ENCODE peak calls at places on chromosomes 7 and 10, in six cellular contexts. One of them, this sample, is unnamed.
A peak's percentile ranks its signal among the peaks of the same experiment; 100 is the strongest.

GRCh38 chr10:63829020-63829419 is 307.8 kb downstream of the REEP3 start:
- DNase-seq in aorta: no peak
- DNase-seq in lung: no peak
- DNase-seq in stimulated activated CD4-positive, alpha-beta T cell treated with anti-CD3 and anti-CD28 coated beads, Interleukin-1b, Interleukin-23, amount 100 ng/mL, for 24 hours: no peak
- DNase-seq in fibroblast of lung: no peak
- DNase-seq in GM18507: no peak
- DNase-seq in this sample: no peak

GRCh38 chr7:116815041-116815440 is 47.3 kb upstream of the CAPZA2 start:
- DNase-seq in aorta: no peak
- DNase-seq in lung: no peak
- DNase-seq in stimulated activated CD4-positive, alpha-beta T cell treated with anti-CD3 and anti-CD28 coated beads, Interleukin-1b, Interleukin-23, amount 100 ng/mL, for 24 hours: no peak
- DNase-seq in fibroblast of lung: no peak
- DNase-seq in GM18507: no peak
- DNase-seq in this sample: no peak

GRCh38 chr7:124101173-124101768 is 68.4 kb upstream of the TMEM229A start:
- DNase-seq in aorta: no peak
- DNase-seq in lung: no peak
- DNase-seq in stimulated activated CD4-positive, alpha-beta T cell treated with anti-CD3 and anti-CD28 coated beads, Interleukin-1b, Interleukin-23, amount 100 ng/mL, for 24 hours: no peak
- DNase-seq in fibroblast of lung: peak; percentile 49
- DNase-seq in GM18507: no peak
- DNase-seq in this sample: no peak

GRCh38 chr10:326894-327635 is 191.8 kb downstream of the ZMYND11 start:
- DNase-seq in aorta: no peak
- DNase-seq in lung: no peak
- DNase-seq in stimulated activated CD4-positive, alpha-beta T cell treated with anti-CD3 and anti-CD28 coated beads, Interleukin-1b, Interleukin-23, amount 100 ng/mL, for 24 hours: no peak
- DNase-seq in fibroblast of lung: no peak
- DNase-seq in GM18507: no peak
- DNase-seq in this sample: no peak

GRCh38 chr7:26278769-26279168 is 12.9 kb upstream of the SNX10 start:
- DNase-seq in aorta: no peak
- DNase-seq in lung: no peak
- DNase-seq in stimulated activated CD4-positive, alpha-beta T cell treated with anti-CD3 and anti-CD28 coated beads, Interleukin-1b, Interleukin-23, amount 100 ng/mL, for 24 hours: no peak
- DNase-seq in fibroblast of lung: peak; percentile 19
- DNase-seq in GM18507: no peak
- DNase-seq in this sample: no peak

GRCh38 chr10:28219241-28219640 is 83.6 kb downstream of the MPP7 start:
- DNase-seq in aorta: no peak
- DNase-seq in lung: no peak
- DNase-seq in stimulated activated CD4-positive, alpha-beta T cell treated with anti-CD3 and anti-CD28 coated beads, Interleukin-1b, Interleukin-23, amount 100 ng/mL, for 24 hours: no peak
- DNase-seq in fibroblast of lung: no peak
- DNase-seq in GM18507: no peak
- DNase-seq in this sample: no peak

GRCh38 chr7:53131697-53132096 is 96.3 kb downstream of the POM121L12 start:
- DNase-seq in aorta: no peak
- DNase-seq in lung: no peak
- DNase-seq in stimulated activated CD4-positive, alpha-beta T cell treated with anti-CD3 and anti-CD28 coated beads, Interleukin-1b, Interleukin-23, amount 100 ng/mL, for 24 hours: no peak
- DNase-seq in fibroblast of lung: no peak
- DNase-seq in GM18507: no peak
- DNase-seq in this sample: no peak

GRCh38 chr10:93462881-93463280 is 19.3 kb downstream of the MYOF start:
- DNase-seq in aorta: peak; percentile 70
- DNase-seq in lung: peak; percentile 80
- DNase-seq in stimulated activated CD4-positive, alpha-beta T cell treated with anti-CD3 and anti-CD28 coated beads, Interleukin-1b, Interleukin-23, amount 100 ng/mL, for 24 hours: no peak
- DNase-seq in fibroblast of lung: peak; percentile 46
- DNase-seq in GM18507: no peak
- DNase-seq in this sample: no peak

This sample was measured in kidney.